ENCODE peak calls at places on chromosomes 4 and X, in five cellular contexts. One of them, this sample, is unnamed. For H3K4me1, the result is how much of the 10 kb centered on the place peaks cover.

GRCh38 chrX:96394566-96394965 is 290.1 kb upstream of the DIAPH2 start:
- DNase-seq in right lobe of liver: no peak
- DNase-seq in tibial nerve: no peak
- DNase-seq in upper lobe of left lung: no peak
- DNase-seq in esophagus squamous epithelium: no peak
- DNase-seq in this sample: peak

GRCh38 chr4:156971623-156972369 is at the start of gene PDGFC:
- DNase-seq in right lobe of liver: peak
- DNase-seq in tibial nerve: peak
- DNase-seq in upper lobe of left lung: peak
- DNase-seq in esophagus squamous epithelium: no peak
- DNase-seq in this sample: peak

GRCh38 chr4:8165374-8165896 is 6.8 kb upstream of the ABLIM2 start:
- DNase-seq in right lobe of liver: no peak
- DNase-seq in tibial nerve: no peak
- DNase-seq in upper lobe of left lung: no peak
- DNase-seq in esophagus squamous epithelium: no peak
- DNase-seq in this sample: no peak

GRCh38 chr4:8153441-8153840 is 5.2 kb downstream of the ABLIM2 start:
- DNase-seq in right lobe of liver: no peak
- DNase-seq in tibial nerve: no peak
- DNase-seq in upper lobe of left lung: no peak
- DNase-seq in esophagus squamous epithelium: no peak
- DNase-seq in this sample: no peak

GRCh38 chrX:115490814-115491213 is 70.2 kb upstream of the PLS3 start:
- DNase-seq in right lobe of liver: no peak
- DNase-seq in tibial nerve: no peak
- DNase-seq in upper lobe of left lung: no peak
- DNase-seq in esophagus squamous epithelium: no peak
- DNase-seq in this sample: no peak

GRCh38 chr4:121697626-121698025 is 846 bp upstream of the ANXA5 start:
- DNase-seq in right lobe of liver: no peak
- DNase-seq in tibial nerve: no peak
- DNase-seq in upper lobe of left lung: no peak
- DNase-seq in esophagus squamous epithelium: no peak
- DNase-seq in this sample: no peak

GRCh38 chr4:141432000-141432712 is 204.2 kb upstream of the IL15 start:
- DNase-seq in right lobe of liver: no peak
- DNase-seq in tibial nerve: no peak
- DNase-seq in upper lobe of left lung: no peak
- DNase-seq in esophagus squamous epithelium: no peak
- DNase-seq in this sample: no peak

GRCh38 chr4:184479516-184479950 is 5.2 kb upstream of the IRF2 start:
- DNase-seq in right lobe of liver: no peak
- DNase-seq in tibial nerve: no peak
- DNase-seq in upper lobe of left lung: no peak
- DNase-seq in esophagus squamous epithelium: no peak
- DNase-seq in this sample: no peak

GRCh38 chr4:58050439-58050838 is 940.3 kb upstream of the IGFBP7 start:
- DNase-seq in right lobe of liver: no peak
- DNase-seq in tibial nerve: no peak
- DNase-seq in upper lobe of left lung: no peak
- DNase-seq in esophagus squamous epithelium: no peak
- DNase-seq in this sample: no peak

GRCh38 chr4:7218686-7219085 is 26.3 kb downstream of the SORCS2 start:
- DNase-seq in right lobe of liver: no peak
- DNase-seq in tibial nerve: no peak
- DNase-seq in upper lobe of left lung: no peak
- DNase-seq in esophagus squamous epithelium: no peak
- DNase-seq in this sample: no peak

GRCh38 chrX:107894038-107894437 is 68.4 kb downstream of the MID2 start:
- DNase-seq in right lobe of liver: no peak
- DNase-seq in tibial nerve: no peak
- DNase-seq in upper lobe of left lung: no peak
- DNase-seq in esophagus squamous epithelium: no peak
- DNase-seq in this sample: no peak

GRCh38 chr4:121995790-121996537 is 44.1 kb upstream of the TRPC3 start:
- DNase-seq in right lobe of liver: no peak
- DNase-seq in tibial nerve: no peak
- DNase-seq in upper lobe of left lung: no peak
- DNase-seq in esophagus squamous epithelium: no peak
- DNase-seq in this sample: no peak

GRCh38 chr4:56742080-56742871 is 61.2 kb upstream of the HOPX start:
- DNase-seq in right lobe of liver: no peak
- DNase-seq in tibial nerve: no peak
- DNase-seq in upper lobe of left lung: no peak
- DNase-seq in esophagus squamous epithelium: no peak
- DNase-seq in this sample: no peak

GRCh38 chrX:56222473-56223000 is 9.6 kb upstream of the KLF8 start:
- DNase-seq in right lobe of liver: no peak
- DNase-seq in tibial nerve: no peak
- DNase-seq in upper lobe of left lung: peak
- DNase-seq in esophagus squamous epithelium: no peak
- DNase-seq in this sample: no peak

GRCh38 chr4:190017357-190018200 is 9.5 kb downstream of the FRG2 start:
- DNase-seq in right lobe of liver: no peak
- DNase-seq in tibial nerve: no peak
- DNase-seq in upper lobe of left lung: peak
- DNase-seq in esophagus squamous epithelium: no peak
- DNase-seq in this sample: no peak

GRCh38 chrX:47242321-47242720 is 9.5 kb downstream of the USP11 start:
- DNase-seq in right lobe of liver: no peak
- DNase-seq in tibial nerve: no peak
- DNase-seq in upper lobe of left lung: no peak
- DNase-seq in esophagus squamous epithelium: no peak
- DNase-seq in this sample: no peak

GRCh38 chrX:46959101-46959500 is 46.9 kb downstream of the JADE3 start:
- DNase-seq in right lobe of liver: peak
- DNase-seq in tibial nerve: no peak
- DNase-seq in upper lobe of left lung: no peak
- DNase-seq in esophagus squamous epithelium: no peak
- DNase-seq in this sample: no peak

GRCh38 chr4:15749001-15749400 is 29.1 kb upstream of the CD38 start:
- DNase-seq in right lobe of liver: no peak
- DNase-seq in tibial nerve: no peak
- DNase-seq in upper lobe of left lung: no peak
- DNase-seq in esophagus squamous epithelium: no peak
- DNase-seq in this sample: no peak

DNA sequence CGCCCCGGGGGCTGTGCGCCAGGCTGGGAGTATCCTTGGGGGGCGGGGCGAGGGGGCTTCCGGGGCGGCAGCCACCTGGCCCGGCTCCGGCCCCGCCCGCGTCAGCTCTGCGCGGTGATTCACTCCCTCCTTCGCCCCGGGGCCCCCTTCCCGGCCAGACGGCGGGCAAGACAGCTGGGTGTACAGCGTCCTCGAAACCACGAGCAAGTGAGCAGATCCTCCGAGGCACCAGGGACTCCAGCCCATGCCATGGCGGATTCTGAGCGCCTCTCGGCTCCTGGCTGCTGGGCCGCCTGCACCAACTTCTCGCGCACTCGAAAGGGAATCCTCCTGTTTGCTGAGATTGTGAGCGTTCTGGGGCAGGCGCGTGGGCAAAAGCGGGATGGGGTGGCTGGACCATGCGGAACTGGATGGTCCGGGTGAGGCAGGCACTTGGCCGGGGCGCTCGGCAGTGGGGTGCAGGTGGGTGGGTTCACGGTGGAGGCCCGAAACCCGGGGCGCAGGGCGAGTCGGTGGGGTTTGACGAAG is at the start of gene PLP2:
- DNase-seq in right lobe of liver: peak
- DNase-seq in tibial nerve: no peak
- DNase-seq in upper lobe of left lung: peak
- DNase-seq in esophagus squamous epithelium: no peak
- DNase-seq in this sample: peak
- TF ChIP-seq POLR2A in right lobe of liver: peak
- TF ChIP-seq POLR2A in tibial nerve: peak
- TF ChIP-seq POLR2A in upper lobe of left lung: no peak
- TF ChIP-seq POLR2A in esophagus squamous epithelium: peak
- TF ChIP-seq POLR2A in this sample: no peak

DNA sequence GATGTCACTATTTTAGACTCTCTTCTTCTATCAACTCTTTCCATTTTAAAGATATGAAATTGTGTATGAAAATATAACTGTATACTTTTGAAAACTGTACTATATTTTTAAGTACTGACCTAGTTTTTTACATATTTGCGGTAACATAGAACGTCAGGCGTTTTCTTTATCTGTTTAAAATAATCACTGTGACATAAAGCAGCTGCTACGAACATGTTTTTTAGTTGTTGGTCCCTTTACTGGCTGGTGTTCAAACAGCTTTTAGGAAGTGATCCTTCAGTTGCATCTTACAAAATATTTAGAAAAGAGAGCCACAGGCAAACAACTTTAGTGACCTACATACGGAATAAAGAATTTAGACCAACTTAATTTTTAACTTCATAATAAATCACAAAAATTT is 73.1 kb downstream of the METTL14 start:
- DNase-seq in right lobe of liver: no peak
- DNase-seq in tibial nerve: no peak
- DNase-seq in upper lobe of left lung: no peak
- DNase-seq in esophagus squamous epithelium: no peak
- DNase-seq in this sample: no peak
- H3K4me1 ChIP-seq in right lobe of liver: under half
- H3K4me1 ChIP-seq in tibial nerve: under half
- H3K4me1 ChIP-seq in upper lobe of left lung: under half
- H3K4me1 ChIP-seq in esophagus squamous epithelium: half or more
- H3K4me1 ChIP-seq in this sample: half or more

GRCh38 chrX:145405012-145405411 is 157.7 kb downstream of the SPANXN1 start:
- DNase-seq in right lobe of liver: no peak
- DNase-seq in tibial nerve: no peak
- DNase-seq in upper lobe of left lung: no peak
- DNase-seq in esophagus squamous epithelium: no peak
- DNase-seq in this sample: peak

DNA sequence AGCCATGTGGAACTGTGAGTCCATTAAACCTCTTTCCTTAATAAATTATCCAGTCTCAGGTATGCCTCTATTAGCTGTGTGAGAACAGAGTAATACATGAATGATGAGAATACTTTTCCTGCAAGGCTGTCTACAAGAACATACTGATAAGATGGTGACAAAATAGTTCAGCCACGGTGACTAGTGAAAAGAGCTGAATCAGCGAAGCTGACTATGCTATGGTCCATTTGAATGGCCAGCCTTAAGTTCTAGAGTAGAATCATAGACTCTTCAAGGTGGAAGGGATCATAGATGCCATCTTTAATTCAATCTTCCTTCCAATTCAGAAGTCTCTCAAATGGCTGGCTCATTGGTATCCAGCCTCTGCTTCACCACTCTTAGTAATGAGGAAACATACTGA is 163.3 kb downstream of the SPANXN1 start:
- DNase-seq in right lobe of liver: no peak
- DNase-seq in tibial nerve: no peak
- DNase-seq in upper lobe of left lung: no peak
- DNase-seq in esophagus squamous epithelium: no peak
- DNase-seq in this sample: no peak
- H3K27ac ChIP-seq in right lobe of liver: no peak
- H3K27ac ChIP-seq in tibial nerve: no peak
- H3K27ac ChIP-seq in upper lobe of left lung: no peak
- H3K27ac ChIP-seq in esophagus squamous epithelium: no peak
- H3K27ac ChIP-seq in this sample: no peak

GRCh38 chr4:93834371-93835066 is 6.0 kb downstream of the ATOH1 start:
- DNase-seq in right lobe of liver: no peak
- DNase-seq in tibial nerve: no peak
- DNase-seq in upper lobe of left lung: peak
- DNase-seq in esophagus squamous epithelium: no peak
- DNase-seq in this sample: no peak

GRCh38 chr4:93829531-93830089 is 1.1 kb downstream of the ATOH1 start:
- DNase-seq in right lobe of liver: no peak
- DNase-seq in tibial nerve: no peak
- DNase-seq in upper lobe of left lung: peak
- DNase-seq in esophagus squamous epithelium: no peak
- DNase-seq in this sample: no peak

GRCh38 chr4:93830090-93830818 is 1.7 kb downstream of the ATOH1 start:
- DNase-seq in right lobe of liver: no peak
- DNase-seq in tibial nerve: no peak
- DNase-seq in upper lobe of left lung: no peak
- DNase-seq in esophagus squamous epithelium: no peak
- DNase-seq in this sample: no peak

GRCh38 chr4:93828830-93829530 is 427 bp downstream of the ATOH1 start:
- DNase-seq in right lobe of liver: no peak
- DNase-seq in tibial nerve: no peak
- DNase-seq in upper lobe of left lung: peak
- DNase-seq in esophagus squamous epithelium: no peak
- DNase-seq in this sample: no peak

DNA sequence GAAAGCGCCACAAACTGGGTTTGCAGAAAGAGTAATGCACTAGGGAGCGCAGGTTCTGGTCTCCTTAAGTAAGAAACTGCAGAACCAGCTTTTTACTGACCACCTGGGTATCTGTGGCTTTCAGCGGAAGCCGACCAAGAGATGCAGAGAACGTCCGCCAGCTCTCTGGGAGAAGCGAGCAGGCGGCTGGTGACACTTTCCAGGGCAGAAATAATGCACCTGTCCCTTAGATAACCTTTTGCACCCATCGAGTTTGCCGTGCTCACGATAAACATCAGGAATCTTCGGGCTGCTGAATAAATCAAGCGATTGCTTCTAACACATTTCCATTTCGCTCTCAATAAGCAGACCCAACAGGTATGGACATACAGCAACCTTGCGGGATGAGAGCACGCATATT is 3.5 kb downstream of the ATOH1 start:
- DNase-seq in right lobe of liver: no peak
- DNase-seq in tibial nerve: no peak
- DNase-seq in upper lobe of left lung: no peak
- DNase-seq in esophagus squamous epithelium: no peak
- DNase-seq in this sample: no peak
- TF ChIP-seq POLR2A in right lobe of liver: no peak
- TF ChIP-seq POLR2A in tibial nerve: no peak
- TF ChIP-seq POLR2A in upper lobe of left lung: no peak
- TF ChIP-seq POLR2A in esophagus squamous epithelium: no peak
- TF ChIP-seq POLR2A in this sample: no peak

GRCh38 chr4:40199179-40199670 is 2.4 kb downstream of the RHOH start:
- DNase-seq in right lobe of liver: no peak
- DNase-seq in tibial nerve: no peak
- DNase-seq in upper lobe of left lung: no peak
- DNase-seq in esophagus squamous epithelium: no peak
- DNase-seq in this sample: no peak
- H3K4me1 ChIP-seq in right lobe of liver: under half
- H3K4me1 ChIP-seq in tibial nerve: under half
- H3K4me1 ChIP-seq in upper lobe of left lung: under half
- H3K4me1 ChIP-seq in esophagus squamous epithelium: under half
- H3K4me1 ChIP-seq in this sample: under half

GRCh38 chrX:154546354-154547244 is at the start of gene G6PD:
- DNase-seq in right lobe of liver: no peak
- DNase-seq in tibial nerve: peak
- DNase-seq in upper lobe of left lung: peak
- DNase-seq in esophagus squamous epithelium: no peak
- DNase-seq in this sample: peak

GRCh38 chrX:154549766-154550165 is 2.3 kb downstream of the IKBKG start:
- DNase-seq in right lobe of liver: no peak
- DNase-seq in tibial nerve: no peak
- DNase-seq in upper lobe of left lung: no peak
- DNase-seq in esophagus squamous epithelium: no peak
- DNase-seq in this sample: no peak

GRCh38 chrX:154548028-154548316 is 552 bp downstream of the IKBKG start:
- DNase-seq in right lobe of liver: no peak
- DNase-seq in tibial nerve: no peak
- DNase-seq in upper lobe of left lung: no peak
- DNase-seq in esophagus squamous epithelium: no peak
- DNase-seq in this sample: no peak

GRCh38 chrX:154545673-154546274 is 872 bp downstream of the G6PD start:
- DNase-seq in right lobe of liver: no peak
- DNase-seq in tibial nerve: no peak
- DNase-seq in upper lobe of left lung: no peak
- DNase-seq in esophagus squamous epithelium: no peak
- DNase-seq in this sample: no peak

GRCh38 chrX:154547245-154548027 is at the start of gene IKBKG:
- DNase-seq in right lobe of liver: peak
- DNase-seq in tibial nerve: peak
- DNase-seq in upper lobe of left lung: peak
- DNase-seq in esophagus squamous epithelium: peak
- DNase-seq in this sample: peak
- H3K27ac ChIP-seq in right lobe of liver: peak
- H3K27ac ChIP-seq in tibial nerve: peak
- H3K27ac ChIP-seq in upper lobe of left lung: peak
- H3K27ac ChIP-seq in esophagus squamous epithelium: peak
- H3K27ac ChIP-seq in this sample: peak

This sample was measured in testis.